ENCODE peak calls at places on chromosomes 2 and 18, in nine cellular contexts. One of them, this sample, is unnamed.

GRCh38 chr18:75051757-75052156 is 157.2 kb downstream of the PTGR3 start:
- DNase-seq in cardiac fibroblast: no peak
- DNase-seq in A549: no peak
- DNase-seq in AG09309: no peak
- DNase-seq in neural crest cell: no peak
- DNase-seq in PC-3: no peak
- DNase-seq in ascending aorta: no peak
- DNase-seq in BJ: no peak
- DNase-seq in progenitor cell of endocrine pancreas: no peak
- DNase-seq in this sample: no peak

GRCh38 chr2:161163438-161163837 is 3.2 kb downstream of the TANK start:
- DNase-seq in cardiac fibroblast: no peak
- DNase-seq in A549: no peak
- DNase-seq in AG09309: no peak
- DNase-seq in neural crest cell: no peak
- DNase-seq in PC-3: no peak
- DNase-seq in ascending aorta: no peak
- DNase-seq in BJ: no peak
- DNase-seq in progenitor cell of endocrine pancreas: no peak
- DNase-seq in this sample: no peak

GRCh38 chr18:49094136-49094535 is 143.4 kb upstream of the SMAD7 start:
- DNase-seq in cardiac fibroblast: peak
- DNase-seq in A549: no peak
- DNase-seq in AG09309: no peak
- DNase-seq in neural crest cell: no peak
- DNase-seq in PC-3: no peak
- DNase-seq in ascending aorta: no peak
- DNase-seq in BJ: no peak
- DNase-seq in progenitor cell of endocrine pancreas: no peak
- DNase-seq in this sample: no peak

GRCh38 chr2:108786354-108787208 is at the start of gene CCDC138:
- DNase-seq in cardiac fibroblast: peak
- DNase-seq in A549: peak
- DNase-seq in AG09309: peak
- DNase-seq in neural crest cell: peak
- DNase-seq in PC-3: peak
- DNase-seq in ascending aorta: peak
- DNase-seq in BJ: peak
- DNase-seq in progenitor cell of endocrine pancreas: peak
- DNase-seq in this sample: peak

GRCh38 chr18:50816767-50817166 is 3.0 kb downstream of the MRO start:
- DNase-seq in cardiac fibroblast: no peak
- DNase-seq in A549: no peak
- DNase-seq in AG09309: no peak
- DNase-seq in neural crest cell: no peak
- DNase-seq in PC-3: no peak
- DNase-seq in ascending aorta: no peak
- DNase-seq in BJ: no peak
- DNase-seq in progenitor cell of endocrine pancreas: no peak
- DNase-seq in this sample: no peak

GRCh38 chr2:157229572-157229971 is 27.9 kb upstream of the GALNT5 start:
- DNase-seq in cardiac fibroblast: peak
- DNase-seq in A549: no peak
- DNase-seq in AG09309: peak
- DNase-seq in neural crest cell: no peak
- DNase-seq in PC-3: peak
- DNase-seq in ascending aorta: no peak
- DNase-seq in BJ: peak
- DNase-seq in progenitor cell of endocrine pancreas: no peak
- DNase-seq in this sample: no peak

GRCh38 chr18:22813648-22814328 is 119.3 kb upstream of the RBBP8 start:
- DNase-seq in cardiac fibroblast: peak
- DNase-seq in A549: peak
- DNase-seq in AG09309: no peak
- DNase-seq in neural crest cell: no peak
- DNase-seq in PC-3: peak
- DNase-seq in ascending aorta: no peak
- DNase-seq in BJ: no peak
- DNase-seq in progenitor cell of endocrine pancreas: no peak
- DNase-seq in this sample: no peak

GRCh38 chr18:49359732-49360444 is 100.6 kb downstream of the DYM start:
- DNase-seq in cardiac fibroblast: peak
- DNase-seq in A549: no peak
- DNase-seq in AG09309: peak
- DNase-seq in neural crest cell: no peak
- DNase-seq in PC-3: no peak
- DNase-seq in ascending aorta: no peak
- DNase-seq in BJ: peak
- DNase-seq in progenitor cell of endocrine pancreas: no peak
- DNase-seq in this sample: no peak

GRCh38 chr2:72539145-72539552 is 286.7 kb downstream of the EXOC6B start:
- DNase-seq in cardiac fibroblast: peak
- DNase-seq in A549: no peak
- DNase-seq in AG09309: peak
- DNase-seq in neural crest cell: no peak
- DNase-seq in PC-3: peak
- DNase-seq in ascending aorta: no peak
- DNase-seq in BJ: peak
- DNase-seq in progenitor cell of endocrine pancreas: no peak
- DNase-seq in this sample: no peak

GRCh38 chr2:3171564-3172264 is 205.9 kb downstream of the EIPR1 start:
- DNase-seq in cardiac fibroblast: no peak
- DNase-seq in A549: no peak
- DNase-seq in AG09309: no peak
- DNase-seq in neural crest cell: no peak
- DNase-seq in PC-3: no peak
- DNase-seq in ascending aorta: no peak
- DNase-seq in BJ: no peak
- DNase-seq in progenitor cell of endocrine pancreas: no peak
- DNase-seq in this sample: no peak

GRCh38 chr2:127552336-127552735 is 16.9 kb downstream of the MYO7B start:
- DNase-seq in cardiac fibroblast: no peak
- DNase-seq in A549: no peak
- DNase-seq in AG09309: no peak
- DNase-seq in neural crest cell: no peak
- DNase-seq in PC-3: no peak
- DNase-seq in ascending aorta: no peak
- DNase-seq in BJ: no peak
- DNase-seq in progenitor cell of endocrine pancreas: no peak
- DNase-seq in this sample: no peak

GRCh38 chr2:217631091-217631490 is 371.7 kb downstream of the TNS1 start:
- DNase-seq in cardiac fibroblast: no peak
- DNase-seq in A549: no peak
- DNase-seq in AG09309: no peak
- DNase-seq in neural crest cell: no peak
- DNase-seq in PC-3: no peak
- DNase-seq in ascending aorta: no peak
- DNase-seq in BJ: no peak
- DNase-seq in progenitor cell of endocrine pancreas: no peak
- DNase-seq in this sample: no peak

GRCh38 chr2:222813177-222813843 is 47.5 kb upstream of the ACSL3 start:
- DNase-seq in cardiac fibroblast: no peak
- DNase-seq in A549: no peak
- DNase-seq in AG09309: no peak
- DNase-seq in neural crest cell: no peak
- DNase-seq in PC-3: peak
- DNase-seq in ascending aorta: no peak
- DNase-seq in BJ: no peak
- DNase-seq in progenitor cell of endocrine pancreas: no peak
- DNase-seq in this sample: no peak

GRCh38 chr2:241378816-241379215 is 22.7 kb downstream of the FARP2 start:
- DNase-seq in cardiac fibroblast: no peak
- DNase-seq in A549: no peak
- DNase-seq in AG09309: no peak
- DNase-seq in neural crest cell: no peak
- DNase-seq in PC-3: no peak
- DNase-seq in ascending aorta: no peak
- DNase-seq in BJ: no peak
- DNase-seq in progenitor cell of endocrine pancreas: no peak
- DNase-seq in this sample: no peak

DNA sequence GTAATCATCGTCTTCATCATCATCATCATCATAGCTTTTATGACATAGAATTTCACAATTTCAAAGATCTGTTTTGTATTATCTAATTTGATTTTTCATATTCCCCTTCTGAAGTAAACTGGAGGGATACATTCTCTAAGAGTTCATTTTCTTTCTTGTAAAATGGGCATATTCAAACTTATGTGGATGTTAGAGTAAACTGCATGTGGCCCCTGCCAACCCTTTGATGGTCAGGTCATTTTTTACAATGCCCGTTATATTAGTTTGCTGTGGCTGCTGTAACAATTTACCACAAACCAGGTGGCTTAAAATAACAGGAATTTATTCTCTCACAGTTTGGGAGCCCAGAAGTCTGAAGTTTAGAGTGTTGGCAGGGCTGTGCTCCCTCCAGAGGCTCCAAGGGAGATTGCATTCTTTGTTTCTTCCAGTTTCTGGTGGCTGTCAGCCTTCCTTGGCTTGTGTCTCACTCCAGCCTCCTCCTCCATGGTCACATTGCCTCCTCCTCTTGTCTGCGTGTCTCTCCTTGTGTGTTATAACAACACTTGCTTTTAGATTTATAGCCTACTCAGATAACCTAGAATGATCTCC is 127.5 kb upstream of the MMADHC start:
- DNase-seq in cardiac fibroblast: peak
- DNase-seq in A549: peak
- DNase-seq in AG09309: peak
- DNase-seq in neural crest cell: no peak
- DNase-seq in PC-3: peak
- DNase-seq in ascending aorta: no peak
- DNase-seq in BJ: no peak
- DNase-seq in progenitor cell of endocrine pancreas: no peak
- DNase-seq in this sample: peak
- TF ChIP-seq CTCF in cardiac fibroblast: peak
- TF ChIP-seq CTCF in A549: peak
- TF ChIP-seq CTCF in AG09309: peak
- TF ChIP-seq CTCF in neural crest cell: peak
- TF ChIP-seq CTCF in PC-3: peak
- TF ChIP-seq CTCF in ascending aorta: no peak
- TF ChIP-seq CTCF in BJ: peak
- TF ChIP-seq CTCF in progenitor cell of endocrine pancreas: peak
- TF ChIP-seq CTCF in this sample: peak

GRCh38 chr18:59198215-59198614 is 21.7 kb upstream of the GRP start:
- DNase-seq in cardiac fibroblast: no peak
- DNase-seq in A549: no peak
- DNase-seq in AG09309: no peak
- DNase-seq in neural crest cell: no peak
- DNase-seq in PC-3: no peak
- DNase-seq in ascending aorta: no peak
- DNase-seq in BJ: no peak
- DNase-seq in progenitor cell of endocrine pancreas: no peak
- DNase-seq in this sample: no peak

GRCh38 chr18:59202258-59202820 is 17.6 kb upstream of the GRP start:
- DNase-seq in cardiac fibroblast: no peak
- DNase-seq in A549: no peak
- DNase-seq in AG09309: no peak
- DNase-seq in neural crest cell: no peak
- DNase-seq in PC-3: no peak
- DNase-seq in ascending aorta: no peak
- DNase-seq in BJ: no peak
- DNase-seq in progenitor cell of endocrine pancreas: no peak
- DNase-seq in this sample: no peak

GRCh38 chr18:59196161-59196560 is 23.8 kb upstream of the GRP start:
- DNase-seq in cardiac fibroblast: no peak
- DNase-seq in A549: no peak
- DNase-seq in AG09309: no peak
- DNase-seq in neural crest cell: no peak
- DNase-seq in PC-3: no peak
- DNase-seq in ascending aorta: no peak
- DNase-seq in BJ: no peak
- DNase-seq in progenitor cell of endocrine pancreas: no peak
- DNase-seq in this sample: no peak

GRCh38 chr18:59197636-59198035 is 22.3 kb upstream of the GRP start:
- DNase-seq in cardiac fibroblast: no peak
- DNase-seq in A549: no peak
- DNase-seq in AG09309: no peak
- DNase-seq in neural crest cell: no peak
- DNase-seq in PC-3: no peak
- DNase-seq in ascending aorta: no peak
- DNase-seq in BJ: no peak
- DNase-seq in progenitor cell of endocrine pancreas: no peak
- DNase-seq in this sample: no peak

DNA sequence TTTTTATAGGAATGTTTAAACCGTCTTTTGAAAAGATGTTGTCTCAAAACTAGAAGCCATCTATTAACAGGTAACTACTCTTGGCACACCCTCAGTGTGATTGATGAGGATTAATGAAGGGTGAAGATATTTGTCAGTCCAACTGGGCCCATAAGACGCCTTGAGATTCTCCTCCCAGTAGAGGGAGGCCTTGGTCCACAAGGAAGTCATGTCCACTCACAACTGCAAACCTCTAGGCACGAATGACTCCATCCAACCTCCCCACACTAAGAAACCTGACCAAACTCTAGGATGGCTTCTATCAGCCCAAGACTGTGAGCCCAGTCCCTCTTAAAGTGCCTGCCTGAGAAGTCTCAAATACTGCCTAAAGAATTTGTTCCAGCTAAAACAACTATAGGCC is 19.2 kb upstream of the GRP start:
- DNase-seq in cardiac fibroblast: no peak
- DNase-seq in A549: no peak
- DNase-seq in AG09309: peak
- DNase-seq in neural crest cell: no peak
- DNase-seq in PC-3: peak
- DNase-seq in ascending aorta: no peak
- DNase-seq in BJ: no peak
- DNase-seq in progenitor cell of endocrine pancreas: no peak
- DNase-seq in this sample: no peak
- TF ChIP-seq CTCF in cardiac fibroblast: no peak
- TF ChIP-seq CTCF in A549: no peak
- TF ChIP-seq CTCF in AG09309: peak
- TF ChIP-seq CTCF in neural crest cell: no peak
- TF ChIP-seq CTCF in PC-3: peak
- TF ChIP-seq CTCF in ascending aorta: no peak
- TF ChIP-seq CTCF in BJ: peak
- TF ChIP-seq CTCF in progenitor cell of endocrine pancreas: no peak
- TF ChIP-seq CTCF in this sample: no peak

GRCh38 chr18:34583895-34584294 is 126.2 kb upstream of the DTNA start:
- DNase-seq in cardiac fibroblast: no peak
- DNase-seq in A549: no peak
- DNase-seq in AG09309: no peak
- DNase-seq in neural crest cell: no peak
- DNase-seq in PC-3: no peak
- DNase-seq in ascending aorta: no peak
- DNase-seq in BJ: no peak
- DNase-seq in progenitor cell of endocrine pancreas: no peak
- DNase-seq in this sample: no peak
- TF ChIP-seq CTCF in cardiac fibroblast: no peak
- TF ChIP-seq CTCF in A549: no peak
- TF ChIP-seq CTCF in AG09309: no peak
- TF ChIP-seq CTCF in neural crest cell: no peak
- TF ChIP-seq CTCF in PC-3: no peak
- TF ChIP-seq CTCF in ascending aorta: no peak
- TF ChIP-seq CTCF in BJ: no peak
- TF ChIP-seq CTCF in progenitor cell of endocrine pancreas: no peak
- TF ChIP-seq CTCF in this sample: no peak

DNA sequence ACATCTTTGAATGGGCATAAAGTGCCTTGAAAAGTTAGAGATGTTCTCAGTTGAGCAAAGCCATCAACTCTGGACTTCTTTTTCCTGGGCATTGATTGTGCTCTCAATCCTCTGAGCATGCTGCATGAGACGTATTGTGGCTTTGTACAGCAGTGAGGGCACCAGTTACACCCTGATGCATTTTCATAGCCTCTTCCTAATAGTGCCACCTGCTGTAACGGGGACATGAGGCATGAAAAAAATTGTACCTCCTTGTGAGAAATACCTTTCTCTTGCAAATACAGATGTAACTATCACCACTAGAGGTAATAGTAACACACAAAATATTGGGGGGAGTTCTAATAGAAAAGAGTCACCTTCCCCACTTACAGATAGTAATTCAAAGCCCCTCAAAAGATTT is 697.5 kb downstream of the TMEM182 start:
- DNase-seq in cardiac fibroblast: no peak
- DNase-seq in A549: no peak
- DNase-seq in AG09309: no peak
- DNase-seq in neural crest cell: no peak
- DNase-seq in PC-3: no peak
- DNase-seq in ascending aorta: no peak
- DNase-seq in BJ: no peak
- DNase-seq in progenitor cell of endocrine pancreas: no peak
- DNase-seq in this sample: no peak
- TF ChIP-seq CTCF in cardiac fibroblast: no peak
- TF ChIP-seq CTCF in A549: no peak
- TF ChIP-seq CTCF in AG09309: no peak
- TF ChIP-seq CTCF in neural crest cell: no peak
- TF ChIP-seq CTCF in PC-3: peak
- TF ChIP-seq CTCF in ascending aorta: no peak
- TF ChIP-seq CTCF in BJ: no peak
- TF ChIP-seq CTCF in progenitor cell of endocrine pancreas: peak
- TF ChIP-seq CTCF in this sample: no peak